ENCODE peak calls at places on chromosome 13, in eight cellular contexts. Q is astrocyte of the spinal cord, D is D341Med, X is OCI-LY7, F is anterior cingulate cortex, A is mucosa of descending colon, M is fibroblast of pulmonary artery, P is colonic mucosa. L is an unnamed sample.

GRCh38 chr13:28338202-28338601 is 156.7 kb downstream of the FLT1 start:
- DNase-seq in F (no peak), A (no peak), M (no peak), X (no peak), D (no peak), P (no peak), Q (peak), L (no peak)

GRCh38 chr13:108609353-108609752 is 20.1 kb upstream of the MYO16 start:
- DNase-seq in X (no peak), A (no peak), Q (peak), D (no peak), F (no peak), P (no peak), M (peak), L (no peak)

GRCh38 chr13:110629735-110630134 is 14.4 kb downstream of the NAXD start:
- DNase-seq in F (no peak), P (no peak), X (no peak), Q (no peak), M (no peak), D (no peak), A (no peak), L (no peak)

GRCh38 chr13:26571518-26571917 is 14.0 kb downstream of the WASF3 start:
- DNase-seq in D (no peak), A (no peak), Q (no peak), M (no peak), F (no peak), X (no peak), P (no peak), L (no peak)

GRCh38 chr13:113646921-113647340 is 11.1 kb downstream of the ATP4B start:
- DNase-seq in X (no peak), D (no peak), F (no peak), P (no peak), M (no peak), A (peak), Q (no peak), L (peak)

GRCh38 chr13:113787694-113788093 is 28.7 kb downstream of the TMEM255B start:
- DNase-seq in A (no peak), D (no peak), M (no peak), F (no peak), P (no peak), Q (no peak), X (no peak), L (peak)

GRCh38 chr13:113856716-113857065 is 7.2 kb downstream of the GAS6 start:
- DNase-seq in P (peak), A (peak), F (no peak), Q (peak), M (peak), D (peak), X (no peak), L (no peak)

GRCh38 chr13:98804336-98804855 is 51.9 kb upstream of the SLC15A1 start:
- DNase-seq in F (no peak), P (peak), Q (no peak), M (no peak), X (no peak), A (no peak), D (no peak), L (no peak)

GRCh38 chr13:52128714-52129700 is at the start of gene NEK5:
- DNase-seq in F (no peak), P (peak), X (no peak), A (peak), D (peak), Q (peak), M (peak), L (peak)

GRCh38 chr13:97308735-97309429 is 86.7 kb downstream of the MBNL2 start:
- DNase-seq in A (no peak), Q (no peak), F (no peak), P (no peak), M (no peak), X (no peak), D (no peak), L (no peak)

GRCh38 chr13:113837554-113838355 is 26.1 kb downstream of the GAS6 start:
- DNase-seq in F (peak), A (peak), X (no peak), Q (peak), P (peak), D (no peak), M (peak), L (peak)

L was measured in Peyer's patch.